ENCODE peak calls at places on chromosomes 3 and 15, in six cellular contexts. A is dorsolateral prefrontal cortex; F is lung; Y is Panc1; D is CD4-positive, alpha-beta T cell; Q is tibial nerve. I is an unnamed sample.

GRCh38 chr3:129504471-129505100 is 23.9 kb upstream of the RHO start:
- DNase-seq in F (no peak), A (no peak), Y (no peak), Q (no peak), D (no peak), I (no peak)

GRCh38 chr3:152910211-152910610 is 75.3 kb downstream of the P2RY1 start:
- DNase-seq in F (no peak), D (no peak), Q (no peak), A (no peak), Y (no peak), I (no peak)

GRCh38 chr3:59575113-59576001 is 525.5 kb upstream of the CFAP20DC start:
- DNase-seq in Y (peak; percentile 55), A (peak; percentile 92), Q (peak; percentile 96), D (peak; percentile 77), F (peak; percentile 86), I (peak; percentile 94)

GRCh38 chr3:149476135-149476684 is 1.7 kb downstream of the TM4SF4 start:
- DNase-seq in D (no peak), Y (no peak), Q (no peak), A (no peak), F (no peak), I (no peak)

GRCh38 chr3:30539772-30540171 is 66.6 kb upstream of the TGFBR2 start:
- DNase-seq in F (no peak), A (no peak), Y (no peak), D (no peak), Q (no peak), I (no peak)

GRCh38 chr3:71658131-71658530 is 67.1 kb downstream of the EIF4E3 start:
- DNase-seq in A (peak; percentile 65), D (no peak), Y (no peak), F (peak; percentile 85), Q (peak; percentile 61), I (peak; percentile 94)

GRCh38 chr3:138774529-138775253 is 60.0 kb downstream of the PIK3CB start:
- DNase-seq in F (peak; percentile 77), Q (peak; percentile 82), Y (peak; percentile 90), A (peak; percentile 64), D (no peak), I (peak; percentile 79)

GRCh38 chr15:100245855-100246254 is 95.9 kb downstream of the ADAMTS17 start:
- DNase-seq in Q (no peak), D (no peak), Y (no peak), F (no peak), A (no peak), I (no peak)

GRCh38 chr3:43011638-43012037 is 32.5 kb downstream of the GASK1A start:
- DNase-seq in A (no peak), Q (no peak), Y (no peak), F (no peak), D (no peak), I (no peak)

GRCh38 chr3:25856902-25857518 is 67.1 kb downstream of the OXSM start:
- DNase-seq in Y (no peak), A (no peak), D (no peak), F (no peak), Q (peak; percentile 10), I (no peak)

GRCh38 chr15:62291262-62291661 is 126.2 kb upstream of the C2CD4B start:
- DNase-seq in A (no peak), Q (no peak), F (no peak), D (no peak), Y (no peak), I (no peak)

GRCh38 chr3:180827171-180827570 is 85.3 kb upstream of the FXR1 start:
- DNase-seq in F (no peak), D (no peak), Y (no peak), A (no peak), Q (no peak), I (no peak)

GRCh38 chr3:76065975-76066374 is 280.6 kb upstream of the ZNF717 start:
- DNase-seq in D (no peak), A (no peak), F (no peak), Y (no peak), Q (no peak), I (no peak)

GRCh38 chr3:63351159-63352007 is 73.3 kb downstream of the SYNPR start:
- DNase-seq in A (no peak), D (no peak), Y (peak; percentile 51), Q (peak; percentile 26), F (no peak), I (no peak)

GRCh38 chr3:164683516-164683915 is 394.8 kb downstream of the SI start:
- DNase-seq in A (no peak), F (no peak), Y (no peak), D (no peak), Q (no peak), I (no peak)

GRCh38 chr15:49760749-49761148 is 139.9 kb downstream of the DTWD1 start:
- DNase-seq in Q (no peak), F (no peak), A (no peak), Y (no peak), D (no peak), I (no peak)

GRCh38 chr3:16380421-16380820 is 115.4 kb downstream of the OXNAD1 start:
- DNase-seq in Q (no peak), A (no peak), D (no peak), F (no peak), Y (no peak), I (no peak)

GRCh38 chr3:62238431-62238830 is 134.9 kb downstream of the FEZF2 start:
- DNase-seq in Q (no peak), A (no peak), Y (no peak), D (no peak), F (no peak), I (no peak)

GRCh38 chr15:83170474-83171165 is 37.0 kb downstream of the HDGFL3 start:
- DNase-seq in F (no peak), D (no peak), Y (no peak), Q (no peak), A (no peak), I (no peak)

GRCh38 chr15:68776477-68777270 is 44.0 kb downstream of the ANP32A start:
- DNase-seq in A (no peak), D (no peak), Y (no peak), F (no peak), Q (no peak), I (no peak)

GRCh38 chr3:195823286-195823685 is 11.6 kb upstream of the MUC4 start:
- DNase-seq in F (peak; percentile 86), Q (no peak), A (no peak), D (no peak), Y (no peak), I (no peak)

GRCh38 chr3:103169289-103169688 is 734.5 kb downstream of the ZPLD1 start:
- DNase-seq in D (no peak), F (no peak), A (no peak), Y (no peak), Q (no peak), I (no peak)

GRCh38 chr3:19267040-19267439 is 118.7 kb downstream of the KCNH8 start:
- DNase-seq in Q (no peak), D (no peak), Y (no peak), A (no peak), F (no peak), I (no peak)

GRCh38 chr3:149371001-149371722 is 6.3 kb downstream of the TM4SF1 start:
- DNase-seq in A (no peak), D (no peak), Q (no peak), Y (peak; percentile 58), F (no peak), I (no peak)

GRCh38 chr15:32936283-32936918 is 218.6 kb downstream of the GREM1 start:
- DNase-seq in D (no peak), A (no peak), Y (no peak), Q (peak; percentile 18), F (no peak), I (no peak)

GRCh38 chr3:188901671-188902331 is 270.0 kb upstream of the TPRG1 start:
- DNase-seq in F (no peak), A (no peak), D (no peak), Y (no peak), Q (no peak), I (no peak)
- H3K27ac ChIP-seq in F (no peak overlapping the region), A (no peak overlapping the region), D (no peak overlapping the region), Y (no peak overlapping the region), Q (peak overlapping the region; percentile 70), I (no peak overlapping the region)

GRCh38 chr3:158572766-158573060 is 1.7 kb downstream of the MLF1 start:
- DNase-seq in Q (no peak), Y (no peak), A (no peak), F (no peak), D (no peak), I (no peak)

GRCh38 chr3:158574646-158575045 is 3.7 kb downstream of the MLF1 start:
- DNase-seq in D (no peak), Q (no peak), A (no peak), F (no peak), Y (no peak), I (no peak)

GRCh38 chr3:158570999-158571702 is at the start of gene MLF1:
- DNase-seq in F (peak; percentile 97), A (peak; percentile 99), D (peak; percentile 72), Y (peak; percentile 81), Q (peak; percentile 97), I (peak; percentile 94)

GRCh38 chr3:158571969-158572765 is 1.2 kb downstream of the MLF1 start:
- DNase-seq in F (no peak), Y (no peak), A (no peak), D (no peak), Q (no peak), I (no peak)

GRCh38 chr3:158573714-158574113 is 2.7 kb downstream of the MLF1 start:
- DNase-seq in D (no peak), Y (no peak), F (no peak), Q (no peak), A (no peak), I (no peak)
- TF ChIP-seq CTCF in D (no peak), Y (peak; percentile 72), F (no peak), Q (no peak), A (no peak), I (no peak)

DNA sequence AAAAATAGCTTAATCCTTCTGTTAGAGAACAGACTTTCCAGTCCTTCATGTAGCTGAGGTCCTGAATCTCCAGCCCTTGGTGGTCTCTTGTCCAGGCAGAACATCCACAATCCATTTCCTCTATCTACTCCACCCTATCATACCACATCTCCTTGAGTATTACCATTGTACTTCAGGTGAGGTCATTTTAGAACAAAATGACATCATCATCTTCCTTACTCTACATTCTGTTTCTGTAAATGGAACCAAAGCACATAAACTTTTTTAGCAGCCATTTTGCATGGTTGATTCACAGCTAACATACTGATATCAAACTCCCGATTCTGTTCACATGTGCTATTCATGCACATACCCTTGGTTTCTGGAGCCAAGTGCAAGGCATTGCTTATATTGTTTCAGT is 112.4 kb downstream of the C3orf70 start:
- DNase-seq in A (no peak), Q (no peak), Y (no peak), F (no peak), D (no peak), I (no peak)
- H3K27ac ChIP-seq in A (no peak overlapping the region), Q (no peak overlapping the region), Y (no peak overlapping the region), F (no peak overlapping the region), D (no peak overlapping the region), I (no peak overlapping the region)

GRCh38 chr3:122941233-122942206 is 86.0 kb downstream of the SEMA5B start:
- DNase-seq in Q (no peak), D (no peak), Y (no peak), A (no peak), F (no peak), I (no peak)
- TF ChIP-seq CTCF in Q (no peak), D (no peak), Y (peak; percentile 44), A (peak; percentile 15), F (no peak), I (no peak)

GRCh38 chr3:58429657-58430056 is 4.0 kb downstream of the PDHB start:
- DNase-seq in F (no peak), A (no peak), Q (no peak), D (no peak), Y (no peak), I (no peak)
- H3K27ac ChIP-seq in F (no peak overlapping the region), A (peak overlapping the region; percentile 44), Q (no peak overlapping the region), D (no peak overlapping the region), Y (no peak overlapping the region), I (no peak overlapping the region)

GRCh38 chr15:97804950-97805349 is 155.6 kb upstream of the ARRDC4 start:
- DNase-seq in D (no peak), A (no peak), Y (no peak), Q (no peak), F (no peak), I (no peak)
- TF ChIP-seq CTCF in D (no peak), A (no peak), Y (no peak), Q (no peak), F (no peak), I (no peak)